ENCODE peak calls at places on chromosomes 7 and 10, in eight cellular contexts. N, Y, L, E, G, R, F and W are unnamed samples.

GRCh38 chr10:113557389-113558321 is 4.8 kb downstream of the HABP2 start:
- DNase-seq in R (no peak), F (no peak), L (no peak), N (no peak), G (no peak), E (no peak), Y (no peak), W (no peak)

GRCh38 chr7:88306590-88307048 is at the start of gene STEAP4:
- DNase-seq in E (peak; percentile 91), Y (peak; percentile 70), L (peak; percentile 89), G (peak; percentile 87), F (peak; percentile 8), R (no peak), N (peak; percentile 65), W (peak; percentile 18)

GRCh38 chr10:91474009-91474408 is 63.9 kb downstream of the HECTD2 start:
- DNase-seq in L (no peak), G (no peak), N (no peak), R (no peak), Y (no peak), F (no peak), E (no peak), W (no peak)

GRCh38 chr10:130550952-130551674 is 414.9 kb downstream of the GLRX3 start:
- DNase-seq in N (no peak), E (no peak), F (no peak), G (no peak), Y (no peak), R (no peak), L (no peak), W (no peak)

GRCh38 chr7:4738711-4739527 is 36.5 kb upstream of the AP5Z1 start:
- DNase-seq in R (no peak), Y (no peak), G (no peak), L (peak; percentile 94), E (no peak), N (peak; percentile 60), F (peak; percentile 11), W (peak; percentile 27)

GRCh38 chr10:129614341-129614740 is 147.3 kb downstream of the MGMT start:
- DNase-seq in Y (no peak), G (no peak), E (no peak), L (no peak), N (no peak), R (no peak), F (no peak), W (no peak)

GRCh38 chr10:74207681-74208080 is 56.7 kb downstream of the ADK start:
- DNase-seq in Y (no peak), R (no peak), G (no peak), E (no peak), F (no peak), N (no peak), L (no peak), W (no peak)

GRCh38 chr7:91228927-91229326 is 35.3 kb upstream of the FZD1 start:
- DNase-seq in E (no peak), N (no peak), F (no peak), G (no peak), R (no peak), L (peak; percentile 60), Y (no peak), W (no peak)

GRCh38 chr7:3426064-3426463 is 125.0 kb downstream of the SDK1 start:
- DNase-seq in F (no peak), Y (no peak), L (no peak), R (no peak), G (no peak), E (no peak), N (no peak), W (no peak)

GRCh38 chr10:14329609-14330246 is 996 bp downstream of the FRMD4A start:
- DNase-seq in N (no peak), G (no peak), Y (no peak), R (no peak), F (no peak), L (no peak), E (peak; percentile 28), W (no peak)

GRCh38 chr10:24255907-24256306 is 47.0 kb downstream of the KIAA1217 start:
- DNase-seq in F (no peak), Y (no peak), N (no peak), G (no peak), E (no peak), R (no peak), L (no peak), W (no peak)

GRCh38 chr7:81014266-81014665 is 95.4 kb upstream of the SEMA3C start:
- DNase-seq in L (peak; percentile 70), Y (no peak), E (no peak), G (no peak), F (no peak), R (no peak), N (no peak), W (no peak)

GRCh38 chr7:157886261-157886660 is 549.5 kb downstream of the DNAJB6 start:
- DNase-seq in G (no peak), R (no peak), E (no peak), F (no peak), Y (no peak), L (no peak), N (no peak), W (no peak)

GRCh38 chr7:157887400-157887799 is 550.6 kb downstream of the DNAJB6 start:
- DNase-seq in L (no peak), F (no peak), R (no peak), E (no peak), N (no peak), G (no peak), Y (no peak), W (no peak)

GRCh38 chr7:157886711-157887110 is 549.9 kb downstream of the DNAJB6 start:
- DNase-seq in L (no peak), R (no peak), G (no peak), N (no peak), F (no peak), Y (no peak), E (no peak), W (no peak)

GRCh38 chr7:157885140-157885539 is 548.3 kb downstream of the DNAJB6 start:
- DNase-seq in F (no peak), L (no peak), Y (no peak), N (no peak), E (no peak), R (no peak), G (no peak), W (no peak)

GRCh38 chr7:157884461-157885062 is 547.8 kb downstream of the DNAJB6 start:
- DNase-seq in F (no peak), L (no peak), Y (no peak), N (no peak), R (no peak), E (no peak), G (no peak), W (no peak)
- TF ChIP-seq CTCF in F (no peak), L (no peak), Y (no peak), N (no peak), R (no peak), E (no peak), G (no peak), W (no peak)

DNA sequence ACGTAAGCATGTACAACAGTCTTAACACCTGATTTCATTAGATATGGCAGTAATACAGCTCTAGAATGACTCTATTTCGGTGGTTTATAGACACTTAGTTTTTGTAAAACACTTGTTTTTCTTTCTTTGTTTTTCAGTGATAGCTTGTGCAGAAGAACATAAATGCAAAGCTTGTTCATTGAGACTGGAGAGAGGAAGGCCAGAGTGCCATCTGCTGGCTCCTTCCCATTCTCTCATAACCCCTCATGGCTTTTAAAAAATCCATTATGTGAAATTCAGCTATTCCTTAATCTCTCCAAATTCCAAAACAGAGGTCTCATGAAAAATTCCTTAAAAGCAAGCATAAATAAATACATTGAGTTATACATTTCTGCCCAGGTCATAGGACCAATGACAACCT is 76.3 kb downstream of the CACNB2 start:
- DNase-seq in F (no peak), N (no peak), R (no peak), G (no peak), Y (no peak), E (no peak), L (peak; percentile 65), W (no peak)
- TF ChIP-seq CTCF in F (peak; percentile 61), N (peak; percentile 29), R (no peak), G (peak; percentile 23), Y (no peak), E (peak; percentile 24), L (peak; percentile 71), W (peak; percentile 61)

DNA sequence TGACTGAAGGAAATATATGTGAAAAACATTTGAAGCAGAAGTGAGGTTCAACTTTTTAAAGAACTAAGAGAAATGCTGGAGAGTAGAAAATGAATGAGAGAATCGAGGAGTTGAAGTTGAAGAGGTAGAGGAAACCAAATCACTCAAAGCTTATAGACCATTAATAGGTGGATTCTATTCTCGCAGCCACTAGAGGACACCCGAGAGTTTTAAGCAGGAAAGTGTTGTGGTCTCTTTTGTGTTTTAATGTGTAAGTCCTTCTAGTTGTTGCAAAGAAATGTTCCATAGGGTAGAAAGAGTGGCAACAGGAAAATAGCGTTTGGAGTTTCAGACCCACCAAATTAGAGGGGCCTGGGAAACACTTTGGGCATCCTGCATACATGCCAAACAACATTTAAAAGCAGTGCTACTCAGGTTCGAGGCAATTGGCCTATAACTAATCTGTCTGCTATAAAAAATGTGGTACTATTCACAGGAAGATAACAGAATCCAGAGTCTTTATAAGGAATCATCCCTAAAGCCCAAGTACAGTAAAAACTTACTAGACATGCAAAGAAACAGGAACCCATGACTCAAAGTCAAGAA is 75.3 kb upstream of the TAS2R16 start:
- DNase-seq in R (peak; percentile 38), L (peak; percentile 16), Y (no peak), G (no peak), F (peak; percentile 4), N (no peak), E (no peak), W (no peak)
- TF ChIP-seq CTCF in R (peak; percentile 28), L (peak; percentile 49), Y (no peak), G (no peak), F (peak; percentile 62), N (no peak), E (no peak), W (peak; percentile 18)

DNA sequence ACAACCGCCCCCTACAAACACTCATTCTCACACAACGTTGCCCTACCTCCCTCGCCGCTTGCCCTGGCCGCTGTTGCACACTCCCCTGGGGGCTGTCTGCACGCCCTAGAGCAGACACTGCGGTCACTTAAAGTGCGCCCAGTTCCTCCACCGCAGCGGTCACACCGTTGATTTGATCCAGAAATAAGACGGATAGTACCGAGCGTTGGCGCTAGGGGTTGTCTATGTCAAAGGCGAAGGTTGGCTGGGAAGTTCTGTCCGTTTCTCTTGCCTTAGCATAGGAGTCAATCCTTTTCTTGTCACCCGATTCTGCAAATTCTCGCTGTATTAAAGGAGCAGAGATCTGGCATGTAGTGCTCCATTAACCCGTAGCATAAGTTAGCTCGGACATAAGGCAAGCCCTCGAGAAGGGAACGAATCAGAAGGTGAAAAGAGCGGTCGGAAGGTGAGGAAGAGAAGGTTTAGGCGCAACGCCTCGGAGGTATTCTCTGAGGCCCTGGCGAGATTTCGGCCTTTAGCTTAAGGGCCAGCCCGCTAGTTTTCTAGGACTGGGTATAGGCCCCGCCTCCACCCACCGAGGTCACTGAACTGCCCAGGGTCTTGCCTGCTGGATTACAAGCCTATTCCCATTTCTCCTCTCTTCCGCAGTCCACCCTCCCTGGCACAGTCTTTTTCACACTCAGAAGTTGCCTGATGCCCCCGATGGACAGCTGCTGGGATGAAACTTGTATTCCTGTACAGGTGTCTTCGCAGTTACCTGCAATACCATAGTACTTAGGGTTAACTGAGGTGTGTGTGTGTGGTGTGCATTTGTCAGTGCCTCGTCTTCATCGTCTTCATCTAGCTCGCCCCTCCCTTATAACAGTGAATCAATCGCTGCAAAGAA is 10.7 kb downstream of the NXPH1 start:
- DNase-seq in R (no peak), F (peak; percentile 34), G (no peak), L (peak; percentile 10), E (no peak), Y (peak; percentile 69), N (no peak), W (no peak)
- TF ChIP-seq CTCF in R (no peak), F (peak; percentile 49), G (no peak), L (peak; percentile 2), E (no peak), Y (peak; percentile 45), N (no peak), W (no peak)